ENCODE peak calls at places on chromosomes 5 and 9, in ten cellular contexts. G is right cardiac atrium; U is activated naive CD8-positive, alpha-beta T cell treated with anti-CD3 and anti-CD28 coated beads for 36 hours; D is HTR-8/SVneo; Z is T47D; W is NCI-H2029; V is GM04504; K is NCI-H1417; L is amniotic stem cell; O is memory B cell. Y is an unnamed sample.

GRCh38 chr9:133788819-133789733 is 50.9 kb upstream of the SARDH start:
- DNase-seq in G (peak; percentile 70), U (no peak), D (no peak), Z (no peak), W (peak; percentile 71), V (no peak), K (no peak), L (no peak), O (no peak), Y (no peak)

GRCh38 chr9:136943291-136944093 is 1.0 kb downstream of the FBXW5 start:
- DNase-seq in G (no peak), U (peak; percentile 61), D (peak; percentile 31), Z (peak; percentile 77), W (peak; percentile 32), V (no peak), K (no peak), L (no peak), O (no peak), Y (peak; percentile 70)

GRCh38 chr9:6938447-6938846 is 180.7 kb downstream of the KDM4C start:
- DNase-seq in G (no peak), U (no peak), D (peak; percentile 52), Z (no peak), W (no peak), V (peak; percentile 88), K (no peak), L (peak; percentile 23), O (no peak), Y (no peak)

GRCh38 chr5:69035665-69036064 is 58.1 kb upstream of the SLC30A5 start:
- DNase-seq in G (no peak), U (no peak), D (no peak), Z (no peak), W (no peak), V (no peak), K (no peak), L (no peak), O (no peak), Y (no peak)

GRCh38 chr9:91364702-91365101 is 3.0 kb upstream of the AUH start:
- DNase-seq in G (no peak), U (no peak), D (no peak), Z (no peak), W (no peak), V (no peak), K (no peak), L (no peak), O (no peak), Y (no peak)

GRCh38 chr5:120682851-120683250 is 218.8 kb downstream of the PRR16 start:
- DNase-seq in G (no peak), U (no peak), D (no peak), Z (no peak), W (no peak), V (peak; percentile 41), K (no peak), L (peak; percentile 33), O (no peak), Y (no peak)

GRCh38 chr9:137112564-137113384 is 1.8 kb downstream of the DPP7 start:
- DNase-seq in G (peak; percentile 67), U (no peak), D (no peak), Z (no peak), W (no peak), V (no peak), K (no peak), L (no peak), O (no peak), Y (no peak)

GRCh38 chr5:101102506-101102905 is 199.4 kb upstream of the ST8SIA4 start:
- DNase-seq in G (no peak), U (no peak), D (no peak), Z (no peak), W (no peak), V (no peak), K (no peak), L (no peak), O (no peak), Y (no peak)

GRCh38 chr5:88883566-88884434 is 816 bp upstream of the MEF2C start:
- DNase-seq in G (peak; percentile 90), U (peak; percentile 33), D (peak; percentile 22), Z (peak; percentile 46), W (peak; percentile 55), V (peak; percentile 52), K (peak; percentile 56), L (peak; percentile 78), O (peak; percentile 60), Y (peak; percentile 15)

GRCh38 chr5:109242518-109242917 is 167.3 kb downstream of the PJA2 start:
- DNase-seq in G (no peak), U (no peak), D (no peak), Z (no peak), W (no peak), V (no peak), K (no peak), L (no peak), O (no peak), Y (no peak)

GRCh38 chr5:104611419-104611818 is 1048.8 kb upstream of the NUDT12 start:
- DNase-seq in G (no peak), U (no peak), D (no peak), Z (no peak), W (peak; percentile 9), V (no peak), K (no peak), L (no peak), O (no peak), Y (no peak)

GRCh38 chr5:16666861-16667481 is 50.2 kb upstream of the RETREG1 start:
- DNase-seq in G (peak; percentile 87), U (peak; percentile 7), D (peak; percentile 33), Z (peak; percentile 16), W (no peak), V (no peak), K (no peak), L (no peak), O (no peak), Y (no peak)

GRCh38 chr9:77518688-77519087 is 129.4 kb downstream of the GNA14 start:
- DNase-seq in G (no peak), U (no peak), D (no peak), Z (no peak), W (no peak), V (no peak), K (no peak), L (no peak), O (no peak), Y (no peak)

GRCh38 chr5:7331083-7331482 is 64.9 kb upstream of the ADCY2 start:
- DNase-seq in G (no peak), U (no peak), D (no peak), Z (no peak), W (no peak), V (no peak), K (peak; percentile 87), L (no peak), O (no peak), Y (no peak)

GRCh38 chr9:125655691-125656410 is 51.2 kb downstream of the MAPKAP1 start:
- DNase-seq in G (no peak), U (no peak), D (no peak), Z (no peak), W (no peak), V (no peak), K (no peak), L (no peak), O (no peak), Y (no peak)

GRCh38 chr5:145856285-145856818 is 16.5 kb downstream of the GRXCR2 start:
- DNase-seq in G (peak; percentile 59), U (peak; percentile 19), D (no peak), Z (no peak), W (no peak), V (peak; percentile 17), K (no peak), L (no peak), O (no peak), Y (no peak)

GRCh38 chr5:98796197-98796972 is 22.9 kb downstream of the RGMB start:
- DNase-seq in G (no peak), U (peak; percentile 39), D (peak; percentile 56), Z (no peak), W (peak; percentile 34), V (no peak), K (peak; percentile 13), L (peak; percentile 43), O (peak; percentile 55), Y (peak; percentile 16)

GRCh38 chr9:34380034-34380510 is 3.4 kb upstream of the MYORG start:
- DNase-seq in G (peak; percentile 73), U (no peak), D (no peak), Z (no peak), W (no peak), V (no peak), K (no peak), L (no peak), O (peak; percentile 14), Y (no peak)

GRCh38 chr9:19698960-19699359 is 89.9 kb downstream of the SLC24A2 start:
- DNase-seq in G (no peak), U (no peak), D (no peak), Z (no peak), W (no peak), V (no peak), K (no peak), L (no peak), O (no peak), Y (no peak)

GRCh38 chr9:34976441-34976840 is 13.1 kb upstream of the DNAJB5 start:
- DNase-seq in G (no peak), U (no peak), D (no peak), Z (no peak), W (no peak), V (no peak), K (no peak), L (no peak), O (no peak), Y (no peak)

GRCh38 chr5:59793000-59793399 is 100.5 kb downstream of the PDE4D start:
- DNase-seq in G (peak; percentile 62), U (no peak), D (peak; percentile 40), Z (no peak), W (no peak), V (peak; percentile 87), K (no peak), L (peak; percentile 3), O (no peak), Y (no peak)

GRCh38 chr5:134738963-134739661 is 764 bp downstream of the CAMLG start:
- DNase-seq in G (no peak), U (peak; percentile 34), D (peak; percentile 38), Z (peak; percentile 46), W (peak; percentile 28), V (no peak), K (peak; percentile 17), L (peak; percentile 31), O (no peak), Y (no peak)

GRCh38 chr9:38422555-38423245 is 1.6 kb downstream of the IGFBPL1 start:
- DNase-seq in G (no peak), U (no peak), D (no peak), Z (no peak), W (no peak), V (no peak), K (no peak), L (no peak), O (no peak), Y (no peak)

GRCh38 chr9:68933434-68934318 is 80.2 kb downstream of the PRKACG start:
- DNase-seq in G (no peak), U (no peak), D (no peak), Z (no peak), W (no peak), V (no peak), K (no peak), L (no peak), O (no peak), Y (no peak)

GRCh38 chr5:174314261-174314660 is 268.8 kb downstream of the NSG2 start:
- DNase-seq in G (no peak), U (no peak), D (no peak), Z (no peak), W (no peak), V (no peak), K (no peak), L (no peak), O (no peak), Y (no peak)

GRCh38 chr9:77726814-77727213 is 78.7 kb upstream of the GNA14 start:
- DNase-seq in G (no peak), U (no peak), D (no peak), Z (no peak), W (no peak), V (no peak), K (no peak), L (no peak), O (no peak), Y (no peak)

GRCh38 chr5:174363934-174364333 is 318.4 kb downstream of the NSG2 start:
- DNase-seq in G (no peak), U (no peak), D (no peak), Z (no peak), W (no peak), V (no peak), K (no peak), L (no peak), O (no peak), Y (no peak)

GRCh38 chr9:86252870-86253269 is 6.6 kb downstream of the C9orf153 start:
- DNase-seq in G (no peak), U (no peak), D (no peak), Z (no peak), W (no peak), V (no peak), K (no peak), L (no peak), O (no peak), Y (no peak)

Y was measured in GM12892.